ENCODE peak calls at places on chromosomes 13 and 19, in nine cellular contexts. I is stimulated activated CD4-positive, alpha-beta T cell treated with anti-CD3 and anti-CD28 coated beads, Interleukin-12 subunit alpha, Interleukin-12 subunit beta, amount 100 ng/mL, for 24 hours; J is CD8-positive, alpha-beta T cell; M is stimulated activated CD8-positive, alpha-beta memory T cell treated with anti-CD3 and anti-CD28 coated beads, Interleukin-7, amount 100 ng/mL, for 4 hours; S is dermis microvascular lymphatic vessel endothelial cell; Q is PC-3; F is uterus; G is AML-193; D is mesothelial cell of epicardium. A is an unnamed sample.

GRCh38 chr19:39818626-39819097 is 15.3 kb downstream of the DYRK1B start:
- DNase-seq in I (no peak), J (no peak), M (no peak), S (no peak), Q (no peak), F (no peak), G (no peak), D (no peak), A (no peak)

GRCh38 chr19:20038358-20039202 is 725 bp downstream of the ZNF682 start:
- DNase-seq in I (no peak), J (no peak), M (no peak), S (no peak), Q (no peak), F (no peak), G (no peak), D (no peak), A (no peak)

GRCh38 chr19:41616785-41617621 is 9.9 kb downstream of the CEACAM4 start:
- DNase-seq in I (no peak), J (no peak), M (no peak), S (peak), Q (peak), F (no peak), G (peak), D (no peak), A (no peak)

GRCh38 chr19:36916991-36917390 is 859 bp downstream of the ZNF568 start:
- DNase-seq in I (no peak), J (no peak), M (no peak), S (peak), Q (no peak), F (no peak), G (no peak), D (no peak), A (no peak)

GRCh38 chr19:3516675-3517207 is 10.6 kb downstream of the FZR1 start:
- DNase-seq in I (no peak), J (peak), M (no peak), S (peak), Q (peak), F (no peak), G (no peak), D (no peak), A (peak)

GRCh38 chr19:4571305-4571917 is 11.9 kb upstream of the SEMA6B start:
- DNase-seq in I (no peak), J (no peak), M (no peak), S (no peak), Q (no peak), F (no peak), G (no peak), D (no peak), A (no peak)

GRCh38 chr13:75785130-75785529 is 149.0 kb downstream of the LMO7 start:
- DNase-seq in I (no peak), J (no peak), M (no peak), S (no peak), Q (no peak), F (no peak), G (no peak), D (no peak), A (no peak)

GRCh38 chr13:56400774-56401173 is 739.9 kb upstream of the PRR20A start:
- DNase-seq in I (no peak), J (no peak), M (no peak), S (no peak), Q (no peak), F (no peak), G (no peak), D (no peak), A (no peak)

GRCh38 chr13:61406275-61406674 is 9.4 kb downstream of the PCDH20 start:
- DNase-seq in I (no peak), J (no peak), M (no peak), S (no peak), Q (no peak), F (no peak), G (no peak), D (no peak), A (no peak)

GRCh38 chr13:110634558-110634957 is 19.2 kb downstream of the NAXD start:
- DNase-seq in I (no peak), J (no peak), M (no peak), S (no peak), Q (peak), F (no peak), G (no peak), D (no peak), A (no peak)

GRCh38 chr19:19627716-19628498 is at the start of gene LPAR2:
- DNase-seq in I (peak), J (peak), M (peak), S (no peak), Q (peak), F (no peak), G (no peak), D (peak), A (peak)

GRCh38 chr13:41224113-41225110 is 30.0 kb upstream of the KBTBD7 start:
- DNase-seq in I (no peak), J (no peak), M (no peak), S (no peak), Q (peak), F (no peak), G (no peak), D (no peak), A (no peak)

GRCh38 chr13:30353060-30353459 is 45.7 kb upstream of the KATNAL1 start:
- DNase-seq in I (no peak), J (no peak), M (no peak), S (no peak), Q (no peak), F (no peak), G (no peak), D (no peak), A (no peak)

GRCh38 chr19:959935-960502 is 24.1 kb upstream of the WDR18 start:
- DNase-seq in I (no peak), J (no peak), M (no peak), S (no peak), Q (no peak), F (no peak), G (no peak), D (no peak), A (no peak)

GRCh38 chr13:59415498-59415897 is 748.2 kb downstream of the DIAPH3 start:
- DNase-seq in I (no peak), J (no peak), M (no peak), S (no peak), Q (no peak), F (no peak), G (no peak), D (no peak), A (no peak)

GRCh38 chr19:2274937-2275535 is 6.9 kb downstream of the PEAK3 start:
- DNase-seq in I (no peak), J (no peak), M (no peak), S (peak), Q (peak), F (no peak), G (peak), D (peak), A (no peak)

GRCh38 chr19:4976412-4977298 is 7.7 kb downstream of the KDM4B start:
- DNase-seq in I (no peak), J (no peak), M (no peak), S (no peak), Q (peak), F (peak), G (peak), D (no peak), A (no peak)

GRCh38 chr19:32258167-32258566 is 87.2 kb upstream of the ZNF507 start:
- DNase-seq in I (no peak), J (no peak), M (no peak), S (no peak), Q (no peak), F (no peak), G (no peak), D (no peak), A (no peak)

GRCh38 chr13:77143325-77143907 is 116.5 kb upstream of the FBXL3 start:
- DNase-seq in I (no peak), J (no peak), M (no peak), S (no peak), Q (peak), F (no peak), G (no peak), D (no peak), A (no peak)

GRCh38 chr19:15631817-15632216 is 8.9 kb upstream of the CYP4F3 start:
- DNase-seq in I (no peak), J (peak), M (no peak), S (peak), Q (peak), F (no peak), G (no peak), D (no peak), A (no peak)

GRCh38 chr13:72253754-72254153 is 386.8 kb upstream of the DACH1 start:
- DNase-seq in I (no peak), J (no peak), M (no peak), S (no peak), Q (peak), F (no peak), G (no peak), D (no peak), A (no peak)

GRCh38 chr13:29903524-29903923 is 53.1 kb upstream of the UBL3 start:
- DNase-seq in I (no peak), J (no peak), M (no peak), S (no peak), Q (no peak), F (no peak), G (no peak), D (no peak), A (no peak)

GRCh38 chr13:44629465-44630183 is 53.5 kb upstream of the TSC22D1 start:
- DNase-seq in I (no peak), J (no peak), M (no peak), S (no peak), Q (peak), F (no peak), G (no peak), D (no peak), A (no peak)